ENCODE peak calls at places on chromosomes 2 and 18, in four cellular contexts. S is K562, A is GM12878, L is IMR-90. B is an unnamed sample.

GRCh38 chr2:20622731-20623130 is 28.2 kb downstream of the HS1BP3 start:
- DNase-seq in S (no peak), A (no peak), L (no peak), B (no peak)

GRCh38 chr18:50716902-50717301 is 102.9 kb downstream of the MRO start:
- DNase-seq in S (no peak), A (no peak), L (no peak), B (no peak)

GRCh38 chr2:172985139-172985874 is 90.3 kb upstream of the MAP3K20 start:
- DNase-seq in S (no peak), A (no peak), L (peak; percentile 63), B (no peak)

GRCh38 chr2:128573116-128573515 is 254.4 kb upstream of the HS6ST1 start:
- DNase-seq in S (no peak), A (no peak), L (no peak), B (no peak)

GRCh38 chr18:31634331-31634713 is 42.6 kb downstream of the TTR start:
- DNase-seq in S (no peak), A (peak; percentile 85), L (no peak), B (no peak)

GRCh38 chr2:95274291-95275150 is at the start of gene PROM2:
- DNase-seq in S (no peak), A (no peak), L (no peak), B (no peak)

GRCh38 chr18:44848931-44849330 is 168.2 kb downstream of the SETBP1 start:
- DNase-seq in S (no peak), A (no peak), L (no peak), B (no peak)

GRCh38 chr2:19677825-19678518 is 223.8 kb downstream of the TTC32 start:
- DNase-seq in S (no peak), A (no peak), L (no peak), B (no peak)

GRCh38 chr2:189208254-189208653 is 28.7 kb upstream of the COL5A2 start:
- DNase-seq in S (no peak), A (no peak), L (no peak), B (no peak)

GRCh38 chr2:136010126-136010525 is 24.7 kb upstream of the DARS1 start:
- DNase-seq in S (no peak), A (no peak), L (peak; percentile 72), B (no peak)

GRCh38 chr18:5556317-5556974 is 12.6 kb upstream of the EPB41L3 start:
- DNase-seq in S (no peak), A (no peak), L (peak; percentile 67), B (no peak)

GRCh38 chr2:19098467-19099160 is 259.8 kb downstream of the OSR1 start:
- DNase-seq in S (no peak), A (no peak), L (no peak), B (no peak)

GRCh38 chr18:49646864-49647263 is 85.0 kb downstream of the LIPG start:
- DNase-seq in S (no peak), A (no peak), L (no peak), B (no peak)

GRCh38 chr2:218899147-218899546 is 18.5 kb downstream of the WNT10A start:
- DNase-seq in S (no peak), A (no peak), L (no peak), B (no peak)

DNA sequence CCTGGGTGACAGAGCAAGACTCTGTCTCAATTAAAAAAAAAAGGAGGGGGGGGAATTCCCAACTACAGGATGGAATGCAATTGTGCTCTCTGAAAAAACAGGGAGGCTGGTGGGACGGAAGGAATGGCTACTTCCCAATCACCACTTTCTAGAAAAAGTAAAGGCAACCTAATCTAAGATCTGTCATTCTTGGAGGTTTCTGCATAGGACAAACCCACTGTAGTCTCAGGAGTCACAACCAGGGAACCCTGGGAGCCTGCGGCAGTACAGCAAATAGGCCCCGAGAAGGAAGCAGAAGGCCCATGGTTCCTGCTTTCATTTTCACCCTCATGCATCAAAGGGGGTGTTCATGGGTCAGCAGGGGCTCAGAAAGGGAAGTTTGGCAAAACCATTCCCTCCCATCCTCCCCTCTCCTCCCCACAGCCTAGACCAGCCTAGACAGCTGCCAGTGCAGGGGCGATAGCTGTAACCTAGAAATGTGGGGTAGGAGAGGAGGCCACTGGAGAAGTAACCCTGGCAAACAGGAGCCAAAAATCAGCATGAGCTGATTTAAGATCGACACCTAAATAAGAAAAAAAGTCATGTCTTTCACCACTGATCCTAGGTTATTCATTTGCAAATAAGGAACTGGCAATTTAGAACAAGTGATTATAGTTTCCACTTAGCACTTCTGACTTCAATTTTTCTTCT is 48.0 kb downstream of the TRABD2A start:
- DNase-seq in S (no peak), A (peak; percentile 13), L (peak; percentile 17), B (no peak)
- TF ChIP-seq CHD1 in S (no peak), A (no peak), L (no peak), B (no peak)

GRCh38 chr2:217258170-217258569 is 398.3 kb upstream of the TNP1 start:
- DNase-seq in S (no peak), A (no peak), L (no peak), B (no peak)
- TF ChIP-seq CHD1 in S (no peak), A (no peak), L (no peak), B (no peak)

GRCh38 chr18:43276471-43276870 is 819 bp downstream of the SYT4 start:
- DNase-seq in S (no peak), A (no peak), L (no peak), B (no peak)

GRCh38 chr18:43278401-43278800 is 1.1 kb upstream of the SYT4 start:
- DNase-seq in S (no peak), A (no peak), L (no peak), B (no peak)

GRCh38 chr18:43277164-43277600 is at the start of gene SYT4:
- DNase-seq in S (no peak), A (no peak), L (peak; percentile 7), B (peak; percentile 80)

GRCh38 chr18:43283299-43283698 is 6.0 kb upstream of the SYT4 start:
- DNase-seq in S (no peak), A (no peak), L (no peak), B (no peak)

DNA sequence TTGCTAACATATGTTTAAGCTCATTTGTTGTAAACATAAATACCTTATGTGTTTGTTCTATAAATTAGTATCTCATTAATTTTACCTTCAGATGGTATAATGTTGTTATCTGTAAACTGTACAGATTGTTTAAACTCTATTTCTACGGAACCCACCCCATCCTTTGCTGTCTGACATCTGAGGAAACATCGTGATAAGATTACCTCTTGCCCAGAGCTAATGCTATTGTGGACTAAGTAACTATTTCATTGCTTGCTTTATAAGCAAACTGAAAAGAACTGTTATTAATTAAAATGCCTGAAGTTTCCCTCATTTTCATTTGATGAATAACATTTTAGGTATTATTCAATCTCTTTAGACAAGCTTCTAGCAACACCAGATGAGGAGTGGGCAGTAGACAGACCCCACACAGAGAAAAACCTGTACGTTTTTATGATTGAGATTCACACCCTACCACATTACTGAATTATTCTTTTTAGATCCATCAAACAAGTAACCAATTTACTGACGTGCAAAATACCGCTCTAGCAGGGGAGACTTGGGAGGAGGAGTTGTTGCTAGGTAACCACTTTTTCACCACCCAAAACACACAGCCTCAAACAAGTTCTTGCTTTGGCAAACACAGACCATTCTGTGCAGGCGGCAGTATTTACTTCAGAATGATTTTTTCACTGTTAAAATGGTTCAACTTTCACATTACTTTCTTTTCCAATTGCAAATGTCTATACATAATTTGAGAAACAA is 1.9 kb upstream of the SYT4 start:
- DNase-seq in S (no peak), A (no peak), L (no peak), B (no peak)
- TF ChIP-seq CHD1 in S (no peak), A (no peak), L (no peak), B (no peak)

GRCh38 chr2:45330113-45330512 is 281.0 kb downstream of the SRBD1 start:
- DNase-seq in S (no peak), A (no peak), L (no peak), B (no peak)

GRCh38 chr2:45331034-45331786 is 279.9 kb downstream of the SRBD1 start:
- DNase-seq in S (no peak), A (no peak), L (no peak), B (no peak)

GRCh38 chr2:45332094-45332493 is 279.0 kb downstream of the SRBD1 start:
- DNase-seq in S (no peak), A (no peak), L (no peak), B (no peak)

GRCh38 chr2:45329045-45329677 is 281.9 kb downstream of the SRBD1 start:
- DNase-seq in S (peak; percentile 12), A (no peak), L (peak; percentile 45), B (no peak)

DNA sequence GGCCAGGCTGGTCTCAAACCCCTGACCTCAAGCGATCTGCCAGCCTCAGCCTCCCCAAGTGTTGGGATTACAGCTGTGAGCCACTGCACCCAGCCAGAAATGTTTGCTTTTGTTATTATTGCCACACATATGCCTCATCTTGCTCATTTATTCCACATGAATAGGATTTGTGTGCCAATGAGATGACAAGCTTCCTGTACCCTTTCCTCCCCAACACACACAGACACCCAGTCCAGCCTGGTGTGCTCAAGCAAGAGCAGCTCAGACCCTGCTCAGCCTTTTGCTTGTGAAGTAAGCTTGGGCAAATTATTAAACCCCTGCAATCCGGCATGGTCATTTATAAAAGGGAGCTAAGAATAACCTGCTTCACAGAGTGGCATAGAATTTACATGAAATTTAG is 280.4 kb downstream of the SRBD1 start:
- DNase-seq in S (no peak), A (no peak), L (peak; percentile 37), B (no peak)
- TF ChIP-seq CHD1 in S (no peak), A (no peak), L (no peak), B (no peak)

GRCh38 chr2:223093436-223093839 is 41.4 kb downstream of the KCNE4 start:
- DNase-seq in S (no peak), A (no peak), L (peak; percentile 72), B (no peak)
- TF ChIP-seq CHD1 in S (no peak), A (no peak), L (no peak), B (no peak)

DNA sequence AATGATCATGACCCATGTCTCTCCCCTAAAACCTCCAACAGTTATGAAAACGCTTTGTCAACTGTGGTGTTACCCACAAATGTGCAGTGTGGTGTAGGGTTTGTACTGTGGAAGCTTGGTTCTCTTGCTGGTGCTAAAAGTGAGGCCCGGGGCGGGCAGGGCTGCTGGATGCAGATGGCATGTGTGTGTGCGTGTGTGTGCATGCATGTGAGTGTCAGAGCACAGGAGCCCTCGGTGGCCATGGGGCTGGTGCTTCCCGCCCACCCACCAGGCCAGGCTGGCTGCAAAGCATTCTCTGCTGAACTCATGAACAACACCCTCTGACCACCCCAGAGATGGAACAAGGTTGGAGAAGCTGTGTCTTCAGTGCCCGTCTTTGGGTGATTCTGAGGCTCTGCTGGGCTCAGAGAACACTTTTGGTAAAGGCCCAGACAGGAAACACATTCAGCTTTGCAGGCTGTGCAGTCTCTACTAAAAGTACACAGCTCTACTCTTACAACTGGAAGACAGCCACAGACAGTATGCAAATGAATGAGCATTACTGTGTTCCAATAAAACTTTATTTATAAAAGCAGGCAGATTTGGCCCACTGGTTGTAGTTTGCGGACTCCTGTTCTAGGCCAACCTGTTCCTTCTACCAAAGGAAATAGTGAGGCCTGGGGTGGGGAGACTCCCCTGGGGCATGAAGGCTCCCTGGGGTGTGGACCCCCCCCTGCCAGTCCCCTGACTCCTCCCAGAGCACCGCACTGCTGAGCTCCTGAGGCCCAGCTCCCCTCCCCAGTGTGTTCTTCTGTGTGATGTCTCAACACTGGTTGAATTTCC is 225.3 kb upstream of the HDAC4 start:
- DNase-seq in S (no peak), A (no peak), L (no peak), B (no peak)
- TF ChIP-seq CHD1 in S (no peak), A (no peak), L (no peak), B (no peak)